ENCODE peak calls at places on chromosomes 13 and 19, in four cellular contexts. One of them, this sample, is unnamed.

GRCh38 chr13:48094404-48094780 is 512 bp downstream of the MED4 start:
- DNase-seq in RWPE1: peak
- DNase-seq in cardiac muscle cell: no peak
- DNase-seq in head of caudate nucleus: no peak
- DNase-seq in this sample: no peak

GRCh38 chr19:15008308-15008707 is 28.6 kb upstream of the SLC1A6 start:
- DNase-seq in head of caudate nucleus: no peak
- DNase-seq in RWPE1: no peak
- DNase-seq in cardiac muscle cell: no peak
- DNase-seq in this sample: no peak

GRCh38 chr13:91813255-91813654 is 414.8 kb downstream of the GPC5 start:
- DNase-seq in cardiac muscle cell: peak
- DNase-seq in head of caudate nucleus: no peak
- DNase-seq in RWPE1: no peak
- DNase-seq in this sample: no peak

GRCh38 chr13:61156753-61157152 is 258.9 kb downstream of the PCDH20 start:
- DNase-seq in cardiac muscle cell: peak
- DNase-seq in RWPE1: no peak
- DNase-seq in head of caudate nucleus: no peak
- DNase-seq in this sample: no peak

GRCh38 chr13:99926014-99926731 is 45.4 kb downstream of the ZIC5 start:
- DNase-seq in RWPE1: peak
- DNase-seq in head of caudate nucleus: no peak
- DNase-seq in cardiac muscle cell: no peak
- DNase-seq in this sample: no peak

GRCh38 chr13:46728777-46729176 is 68.2 kb downstream of the ESD start:
- DNase-seq in RWPE1: no peak
- DNase-seq in cardiac muscle cell: no peak
- DNase-seq in head of caudate nucleus: no peak
- DNase-seq in this sample: peak

GRCh38 chr19:46718157-46718933 is 1.4 kb upstream of the PRKD2 start:
- DNase-seq in head of caudate nucleus: no peak
- DNase-seq in RWPE1: peak
- DNase-seq in cardiac muscle cell: peak
- DNase-seq in this sample: peak

GRCh38 chr19:15616183-15616582 is 1.2 kb downstream of the CYP4F8 start:
- DNase-seq in RWPE1: no peak
- DNase-seq in head of caudate nucleus: no peak
- DNase-seq in cardiac muscle cell: no peak
- DNase-seq in this sample: no peak

GRCh38 chr13:36837354-36838092 is 18.5 kb downstream of the RFXAP start:
- DNase-seq in RWPE1: no peak
- DNase-seq in cardiac muscle cell: no peak
- DNase-seq in head of caudate nucleus: no peak
- DNase-seq in this sample: no peak

GRCh38 chr19:48963371-48964204 is 1.5 kb upstream of the FTL start:
- DNase-seq in head of caudate nucleus: peak
- DNase-seq in RWPE1: peak
- DNase-seq in cardiac muscle cell: peak
- DNase-seq in this sample: peak

GRCh38 chr19:15534957-15535864 is 26.9 kb downstream of the CYP4F22 start:
- DNase-seq in cardiac muscle cell: no peak
- DNase-seq in RWPE1: no peak
- DNase-seq in head of caudate nucleus: no peak
- DNase-seq in this sample: no peak

GRCh38 chr19:35000647-35001501 is 751 bp downstream of the GRAMD1A start:
- DNase-seq in head of caudate nucleus: no peak
- DNase-seq in cardiac muscle cell: peak
- DNase-seq in RWPE1: no peak
- DNase-seq in this sample: peak

GRCh38 chr13:76380436-76381065 is 505.7 kb downstream of the KCTD12 start:
- DNase-seq in RWPE1: no peak
- DNase-seq in head of caudate nucleus: no peak
- DNase-seq in cardiac muscle cell: peak
- DNase-seq in this sample: no peak

GRCh38 chr19:18915639-18916038 is 3.5 kb downstream of the COPE start:
- DNase-seq in cardiac muscle cell: peak
- DNase-seq in RWPE1: no peak
- DNase-seq in head of caudate nucleus: peak
- DNase-seq in this sample: peak

GRCh38 chr13:75258159-75258782 is 223.7 kb downstream of the TBC1D4 start:
- DNase-seq in RWPE1: peak
- DNase-seq in cardiac muscle cell: peak
- DNase-seq in head of caudate nucleus: no peak
- DNase-seq in this sample: peak

GRCh38 chr13:90776349-90776748 is 571.1 kb upstream of the MIR17HG start:
- DNase-seq in head of caudate nucleus: no peak
- DNase-seq in RWPE1: no peak
- DNase-seq in cardiac muscle cell: no peak
- DNase-seq in this sample: no peak

GRCh38 chr13:49023441-49023840 is 47.7 kb downstream of the FNDC3A start:
- DNase-seq in cardiac muscle cell: peak
- DNase-seq in RWPE1: peak
- DNase-seq in head of caudate nucleus: no peak
- DNase-seq in this sample: peak

GRCh38 chr13:100588350-100589177 is at the start of gene GGACT:
- DNase-seq in RWPE1: peak
- DNase-seq in head of caudate nucleus: peak
- DNase-seq in cardiac muscle cell: peak
- DNase-seq in this sample: peak

GRCh38 chr19:2443785-2444182 is 13.0 kb downstream of the LMNB2 start:
- DNase-seq in head of caudate nucleus: no peak
- DNase-seq in cardiac muscle cell: no peak
- DNase-seq in RWPE1: no peak
- DNase-seq in this sample: no peak